ENCODE peak calls at places on chromosome 3, in ten cellular contexts. M, Q, D, O, S, C, G, K, B and Z are unnamed samples. For H3K4me1, the result is how much of the 10 kb centered on the place peaks cover.

GRCh38 chr3:152202976-152203626 is 65.6 kb upstream of the MBNL1 start:
- DNase-seq in M (no peak), Q (no peak), D (no peak), O (no peak), S (no peak), C (no peak), G (no peak), K (no peak), B (no peak), Z (no peak)

GRCh38 chr3:146136647-146137046 is 24.3 kb downstream of the PLOD2 start:
- DNase-seq in M (no peak), Q (no peak), D (no peak), O (no peak), S (no peak), C (no peak), G (no peak), K (no peak), B (no peak), Z (no peak)

GRCh38 chr3:49017978-49018706 is at the start of gene DALRD3:
- DNase-seq in M (peak), Q (peak), D (peak), O (peak), S (peak), C (peak), G (peak), K (no peak), B (peak), Z (no peak)

GRCh38 chr3:196788509-196788908 is 48.9 kb downstream of the PAK2 start:
- DNase-seq in M (no peak), Q (no peak), D (no peak), O (no peak), S (no peak), C (no peak), G (no peak), K (no peak), B (no peak), Z (no peak)

GRCh38 chr3:193767353-193768068 is 174.5 kb downstream of the OPA1 start:
- DNase-seq in M (peak), Q (no peak), D (no peak), O (no peak), S (no peak), C (no peak), G (no peak), K (no peak), B (no peak), Z (no peak)

GRCh38 chr3:57958642-57959406 is 49.4 kb upstream of the FLNB start:
- DNase-seq in M (no peak), Q (peak), D (no peak), O (no peak), S (peak), C (no peak), G (no peak), K (no peak), B (no peak), Z (no peak)

GRCh38 chr3:123816673-123817207 is 67.4 kb downstream of the MYLK start:
- DNase-seq in M (peak), Q (peak), D (peak), O (no peak), S (no peak), C (no peak), G (no peak), K (no peak), B (no peak), Z (no peak)

GRCh38 chr3:129552287-129553050 is 9.5 kb downstream of the H1-8 start:
- DNase-seq in M (peak), Q (no peak), D (no peak), O (no peak), S (no peak), C (no peak), G (peak), K (no peak), B (no peak), Z (no peak)

GRCh38 chr3:17013050-17013449 is 128.3 kb downstream of the PLCL2 start:
- DNase-seq in M (no peak), Q (no peak), D (no peak), O (no peak), S (no peak), C (no peak), G (no peak), K (no peak), B (no peak), Z (no peak)

GRCh38 chr3:82525-82924 is 114.0 kb upstream of the CHL1 start:
- DNase-seq in M (no peak), Q (no peak), D (no peak), O (no peak), S (no peak), C (no peak), G (no peak), K (no peak), B (no peak), Z (no peak)

GRCh38 chr3:5195605-5196004 is 8.1 kb downstream of the EDEM1 start:
- DNase-seq in M (no peak), Q (no peak), D (peak), O (no peak), S (no peak), C (peak), G (no peak), K (no peak), B (no peak), Z (no peak)

GRCh38 chr3:100875239-100875638 is 118.0 kb downstream of the ABI3BP start:
- DNase-seq in M (no peak), Q (no peak), D (peak), O (no peak), S (no peak), C (peak), G (peak), K (no peak), B (no peak), Z (no peak)

GRCh38 chr3:172040976-172041963 is 1.9 kb downstream of the FNDC3B start:
- DNase-seq in M (peak), Q (peak), D (peak), O (no peak), S (no peak), C (no peak), G (no peak), K (no peak), B (no peak), Z (no peak)

GRCh38 chr3:29514170-29514569 is 233.3 kb downstream of the RBMS3 start:
- DNase-seq in M (no peak), Q (no peak), D (no peak), O (no peak), S (no peak), C (no peak), G (no peak), K (no peak), B (no peak), Z (no peak)

GRCh38 chr3:117054551-117054950 is 345.0 kb downstream of the TUSC7 start:
- DNase-seq in M (no peak), Q (no peak), D (no peak), O (no peak), S (no peak), C (no peak), G (no peak), K (no peak), B (no peak), Z (no peak)

GRCh38 chr3:55327131-55327920 is 159.8 kb downstream of the WNT5A start:
- DNase-seq in M (no peak), Q (no peak), D (no peak), O (no peak), S (no peak), C (no peak), G (no peak), K (no peak), B (no peak), Z (no peak)

GRCh38 chr3:63918321-63918720 is 6.1 kb upstream of the SCAANT1 start:
- DNase-seq in M (no peak), Q (no peak), D (no peak), O (no peak), S (no peak), C (no peak), G (no peak), K (no peak), B (no peak), Z (no peak)

GRCh38 chr3:141072950-141073349 is 21.8 kb downstream of the SPSB4 start:
- DNase-seq in M (no peak), Q (no peak), D (no peak), O (no peak), S (no peak), C (no peak), G (no peak), K (no peak), B (no peak), Z (no peak)
- H3K4me1 ChIP-seq in M (under half), Q (under half), D (under half), O (half or more), S (under half), C (under half), G (under half), K (under half), B (under half), Z (under half)

GRCh38 chr3:51980253-51980652 is 3.1 kb upstream of the ACY1 start:
- DNase-seq in M (no peak), Q (no peak), D (no peak), O (no peak), S (no peak), C (no peak), G (no peak), K (no peak), B (no peak), Z (no peak)

GRCh38 chr3:51974963-51975856 is at the start of gene ABHD14A:
- DNase-seq in M (peak), Q (peak), D (peak), O (peak), S (peak), C (peak), G (peak), K (no peak), B (peak), Z (peak)

GRCh38 chr3:51975857-51976549 is 1.1 kb downstream of the ABHD14A start:
- DNase-seq in M (peak), Q (peak), D (peak), O (peak), S (no peak), C (peak), G (peak), K (no peak), B (no peak), Z (no peak)

GRCh38 chr3:51977449-51978142 is 2.7 kb downstream of the ABHD14A start:
- DNase-seq in M (no peak), Q (no peak), D (no peak), O (no peak), S (no peak), C (no peak), G (no peak), K (no peak), B (peak), Z (peak)

DNA sequence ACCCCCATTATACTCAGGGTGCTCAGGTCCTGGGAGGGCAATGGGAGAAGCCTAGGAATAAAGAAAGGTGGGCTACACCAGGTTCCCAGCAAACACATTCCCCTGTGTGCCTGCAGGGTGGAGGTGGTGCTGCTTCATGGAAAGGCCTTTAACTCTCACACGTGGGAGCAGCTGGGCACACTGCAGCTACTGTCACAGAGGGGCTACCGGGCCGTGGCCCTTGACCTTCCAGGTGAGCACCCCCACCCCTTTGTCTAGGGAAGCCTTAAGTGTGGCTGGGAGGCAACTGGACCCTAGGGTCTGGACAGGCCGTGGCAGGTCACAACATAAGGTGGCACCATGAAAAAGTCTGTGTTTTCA is 3.3 kb downstream of the ABHD14A start:
- DNase-seq in M (no peak), Q (no peak), D (no peak), O (no peak), S (no peak), C (no peak), G (no peak), K (no peak), B (no peak), Z (no peak)
- H3K4me1 ChIP-seq in M (under half), Q (under half), D (under half), O (under half), S (under half), C (under half), G (under half), K (under half), B (half or more), Z (under half)

DNA sequence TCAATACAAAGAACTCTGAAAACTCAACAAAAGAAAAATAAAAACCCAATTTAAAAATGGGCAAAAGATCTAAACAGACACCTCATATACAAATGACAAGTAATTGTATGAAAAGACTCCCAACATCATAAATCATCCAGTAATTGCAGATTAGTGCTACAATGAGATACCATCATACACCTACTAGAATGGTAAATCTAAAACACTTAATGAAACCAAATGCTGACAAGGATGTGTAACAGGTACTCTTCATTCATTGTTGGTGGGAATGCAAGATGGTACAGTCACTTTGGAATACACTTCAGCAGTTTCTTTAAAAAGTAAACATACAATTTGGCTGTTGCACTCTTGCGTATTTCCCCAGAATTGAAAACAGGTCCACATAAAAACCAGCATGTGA is 68.4 kb downstream of the LHFPL4 start:
- DNase-seq in M (no peak), Q (no peak), D (no peak), O (no peak), S (no peak), C (no peak), G (no peak), K (no peak), B (no peak), Z (no peak)
- H3K4me1 ChIP-seq in M (under half), Q (under half), D (under half), O (under half), S (under half), C (under half), G (under half), K (under half), B (under half), Z (under half)

DNA sequence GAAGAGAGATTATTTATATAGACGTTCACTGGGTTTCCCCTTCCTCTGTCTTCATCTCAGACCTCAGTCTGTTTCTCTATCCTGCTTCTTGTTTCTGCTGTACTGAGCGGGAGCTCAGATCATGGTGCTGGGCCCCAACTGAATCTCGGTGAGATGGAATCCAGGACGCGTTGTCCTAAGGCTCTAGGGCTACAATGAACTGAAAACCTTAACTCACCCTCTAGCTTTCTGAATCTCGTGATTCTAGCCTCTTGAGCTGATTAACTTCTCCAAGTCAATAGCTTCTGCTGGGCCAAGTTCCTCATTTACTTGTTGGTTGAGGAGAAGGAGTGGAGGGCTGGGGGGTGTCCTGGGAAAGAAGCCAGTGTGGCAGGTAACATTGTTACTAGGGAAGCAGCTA is 32.7 kb upstream of the MAP3K13 start:
- DNase-seq in M (no peak), Q (no peak), D (peak), O (no peak), S (no peak), C (peak), G (no peak), K (no peak), B (no peak), Z (no peak)
- H3K4me1 ChIP-seq in M (under half), Q (under half), D (under half), O (under half), S (under half), C (under half), G (under half), K (under half), B (under half), Z (under half)

DNA sequence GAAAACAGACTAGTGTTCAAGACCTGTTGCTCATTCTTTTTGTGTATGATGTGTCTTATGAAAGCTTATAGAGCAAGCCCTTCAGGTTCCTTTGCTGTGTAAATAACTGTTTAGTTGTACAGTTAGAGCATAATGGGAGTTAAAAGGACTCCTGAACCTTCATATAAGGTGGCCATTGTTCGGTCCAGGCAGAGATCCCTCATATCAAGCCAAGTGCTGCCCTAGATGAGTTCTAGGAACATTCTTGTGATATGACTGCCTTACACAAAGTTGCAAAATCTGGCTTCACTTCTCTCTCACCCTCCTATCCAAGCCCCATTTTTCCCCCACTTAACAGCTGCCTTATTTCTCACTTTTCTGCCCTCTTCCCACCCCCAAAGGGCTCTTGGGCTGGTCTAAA is 26.9 kb downstream of the GYG1 start:
- DNase-seq in M (no peak), Q (no peak), D (no peak), O (no peak), S (no peak), C (no peak), G (no peak), K (no peak), B (no peak), Z (no peak)
- H3K4me1 ChIP-seq in M (under half), Q (under half), D (under half), O (under half), S (under half), C (under half), G (half or more), K (under half), B (under half), Z (under half)

DNA sequence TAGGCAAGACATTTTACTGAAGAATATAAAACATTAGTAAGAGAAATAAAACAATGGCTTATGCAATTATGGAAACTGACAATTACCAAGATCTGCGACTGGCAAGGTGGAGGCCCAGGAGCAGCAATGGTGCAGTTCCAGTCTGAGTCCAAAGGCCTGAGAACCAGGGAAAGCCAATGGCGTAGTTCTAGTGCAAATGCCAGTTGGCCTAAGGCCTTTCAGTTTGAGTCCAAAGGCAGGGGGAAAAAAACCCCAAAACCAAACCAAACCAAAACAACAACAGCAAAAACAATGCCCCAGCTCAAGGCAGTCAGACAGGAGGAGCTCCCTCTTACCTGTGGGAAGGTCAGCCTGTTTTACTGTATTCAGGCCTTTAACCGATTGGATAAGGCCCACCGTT is 72.6 kb downstream of the ST6GAL1 start:
- DNase-seq in M (no peak), Q (no peak), D (no peak), O (no peak), S (no peak), C (no peak), G (no peak), K (no peak), B (no peak), Z (no peak)
- H3K4me1 ChIP-seq in M (under half), Q (under half), D (under half), O (under half), S (under half), C (under half), G (under half), K (under half), B (half or more), Z (under half)

DNA sequence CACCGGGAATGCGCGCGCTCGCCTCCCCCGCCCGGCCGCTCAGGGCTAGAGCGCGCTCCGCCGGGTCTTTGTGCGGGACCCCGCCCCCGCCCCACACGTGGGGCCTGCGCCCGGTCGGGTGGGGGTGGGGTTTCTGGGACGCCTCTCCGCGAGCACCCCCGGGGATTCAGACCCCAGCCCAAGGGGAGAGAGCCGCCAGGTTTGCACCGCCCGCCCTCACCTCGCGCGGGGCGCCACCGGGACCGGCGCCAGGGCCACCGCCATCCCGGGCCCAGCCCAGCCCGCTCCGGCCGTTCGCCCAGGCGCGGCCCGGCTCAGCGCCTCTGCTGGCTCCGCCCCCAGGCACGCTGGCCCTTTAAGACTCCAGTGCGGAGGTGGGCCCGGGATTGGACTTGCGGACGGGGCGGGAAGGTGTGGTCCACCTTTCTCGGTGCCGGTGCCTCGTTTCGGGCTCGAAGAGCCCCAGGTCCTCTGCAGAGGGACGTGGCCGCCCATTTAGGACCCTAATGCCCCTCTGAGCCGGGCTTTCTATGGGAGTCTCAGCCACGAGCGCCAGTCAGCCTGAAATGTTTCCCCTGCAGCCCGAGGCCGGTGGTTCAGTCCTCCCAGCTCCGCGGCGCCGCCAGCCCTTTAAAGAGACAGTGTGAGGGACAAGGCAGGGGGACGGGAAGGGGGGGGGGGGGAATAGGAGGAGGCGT is 1.2 kb downstream of the HYAL2 start:
- DNase-seq in M (peak), Q (peak), D (peak), O (peak), S (peak), C (peak), G (peak), K (no peak), B (peak), Z (no peak)
- H3K4me1 ChIP-seq in M (under half), Q (under half), D (half or more), O (under half), S (under half), C (under half), G (half or more), K (under half), B (under half), Z (under half)

DNA sequence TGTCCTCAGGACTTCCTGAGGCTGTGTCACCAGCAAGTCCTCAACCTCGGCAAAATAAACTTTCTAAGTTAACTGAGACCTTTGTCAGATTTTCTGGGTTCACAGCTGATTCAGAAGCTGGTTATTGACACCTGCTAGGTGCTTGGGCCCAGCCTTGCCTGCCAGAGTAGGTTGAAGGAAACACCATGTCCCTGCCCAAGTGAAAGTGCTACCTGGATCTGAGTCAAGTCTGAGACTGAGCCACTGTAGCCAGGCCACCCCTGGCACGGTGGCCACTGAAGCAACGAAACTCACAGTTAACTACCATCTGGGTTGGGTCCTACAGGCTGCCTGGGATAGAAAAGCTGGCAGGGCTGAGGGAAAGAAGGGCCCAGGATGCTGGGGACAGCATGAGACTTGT is 8.2 kb downstream of the HYAL2 start:
- DNase-seq in M (no peak), Q (no peak), D (no peak), O (no peak), S (no peak), C (no peak), G (no peak), K (no peak), B (no peak), Z (no peak)
- H3K4me1 ChIP-seq in M (under half), Q (under half), D (under half), O (under half), S (under half), C (under half), G (under half), K (under half), B (under half), Z (under half)

DNA sequence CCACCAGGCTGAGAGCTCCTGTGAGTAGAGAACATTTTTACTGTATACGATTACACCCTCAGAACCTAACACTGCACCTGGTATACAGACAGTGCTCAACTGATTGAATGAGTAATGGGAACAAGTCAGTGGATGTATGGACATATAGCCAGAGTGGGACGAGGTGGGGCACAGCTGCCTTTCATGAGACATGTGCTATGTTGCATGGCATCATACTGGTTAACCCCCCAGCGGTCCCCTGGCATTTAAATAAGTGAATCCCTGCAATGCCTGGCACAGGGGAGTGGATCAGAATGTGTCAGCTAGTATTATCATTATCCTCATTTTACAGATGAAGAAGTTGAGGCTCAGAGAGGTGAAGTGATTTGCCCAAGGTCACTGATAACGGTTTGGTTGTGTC is 55.8 kb upstream of the ATP2B2 start:
- DNase-seq in M (no peak), Q (no peak), D (no peak), O (no peak), S (no peak), C (no peak), G (no peak), K (no peak), B (no peak), Z (no peak)
- H3K4me1 ChIP-seq in M (under half), Q (under half), D (under half), O (under half), S (under half), C (under half), G (under half), K (under half), B (under half), Z (under half)